ENCODE peak calls at places on chromosomes 7 and 10, in five cellular contexts. S, D, F, K and Z are unnamed samples.

GRCh38 chr10:71965623-71966022 is 1.4 kb downstream of the CHST3 start:
- DNase-seq in F (no peak), K (no peak), S (no peak), D (no peak), Z (no peak)

GRCh38 chr10:102375867-102376266 is 19.6 kb upstream of the NFKB2 start:
- DNase-seq in K (no peak), F (no peak), D (no peak), S (no peak), Z (no peak)

GRCh38 chr10:127948791-127949190 is 41.9 kb downstream of the PTPRE start:
- DNase-seq in K (no peak), F (no peak), S (no peak), D (no peak), Z (peak)

GRCh38 chr7:56537477-56537876 is 421.3 kb upstream of the NUPR2 start:
- DNase-seq in S (no peak), F (no peak), D (no peak), K (no peak), Z (no peak)

GRCh38 chr7:47373871-47374451 is 207.9 kb downstream of the TNS3 start:
- DNase-seq in D (no peak), S (no peak), K (no peak), F (no peak), Z (no peak)

GRCh38 chr7:124208173-124208572 is 175.3 kb upstream of the TMEM229A start:
- DNase-seq in K (no peak), S (no peak), F (no peak), D (no peak), Z (no peak)

GRCh38 chr7:156473476-156474240 is 166.9 kb upstream of the RNF32 start:
- DNase-seq in D (peak), K (peak), S (peak), F (peak), Z (no peak)

GRCh38 chr7:92192326-92192725 is 13.4 kb upstream of the LRRD1 start:
- DNase-seq in K (no peak), F (no peak), S (no peak), D (no peak), Z (no peak)

GRCh38 chr10:103693070-103693811 is 162.1 kb downstream of the SH3PXD2A start:
- DNase-seq in S (no peak), F (no peak), K (peak), D (peak), Z (no peak)

GRCh38 chr7:92834661-92835139 is 1.7 kb downstream of the CDK6 start:
- DNase-seq in S (peak), D (peak), K (peak), F (no peak), Z (peak)

DNA sequence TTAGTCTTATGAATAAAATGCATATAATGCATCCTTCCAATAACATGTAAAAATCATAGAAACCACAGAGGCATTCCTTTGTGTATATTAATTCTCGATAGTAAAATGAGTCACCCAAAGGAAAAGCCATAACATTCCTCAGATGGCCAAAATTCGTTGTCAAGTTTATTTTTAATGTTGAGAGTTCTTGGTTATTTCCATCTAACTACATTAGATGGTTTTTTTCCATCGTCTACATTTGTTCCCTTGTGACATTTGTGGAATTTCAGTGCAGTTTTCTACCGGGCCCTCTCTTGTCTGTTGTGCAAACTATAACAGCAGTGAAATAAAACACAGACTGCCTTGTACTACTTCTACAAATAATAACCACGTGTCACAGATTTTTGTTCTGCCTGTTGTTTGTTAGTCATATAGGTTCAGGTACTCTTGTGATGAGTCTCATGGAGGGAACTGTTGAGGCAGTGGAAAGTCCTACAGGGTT is 54.7 kb upstream of the CCAR1 start:
- DNase-seq in S (no peak), F (peak), D (peak), K (no peak), Z (peak)
- H2AFZ ChIP-seq in S (no peak), F (no peak), D (no peak), K (no peak), Z (peak)

GRCh38 chr7:151687523-151688235 is 168.0 kb upstream of the RHEB start:
- DNase-seq in D (peak), K (peak), F (peak), S (peak), Z (peak)

GRCh38 chr7:151686826-151687225 is 167.1 kb upstream of the RHEB start:
- DNase-seq in F (no peak), D (no peak), S (no peak), K (no peak), Z (no peak)

GRCh38 chr7:151684408-151685175 is 164.9 kb upstream of the RHEB start:
- DNase-seq in S (no peak), K (no peak), D (peak), F (no peak), Z (no peak)

GRCh38 chr7:151688236-151688780 is 168.6 kb upstream of the RHEB start:
- DNase-seq in S (no peak), D (no peak), F (no peak), K (no peak), Z (no peak)

DNA sequence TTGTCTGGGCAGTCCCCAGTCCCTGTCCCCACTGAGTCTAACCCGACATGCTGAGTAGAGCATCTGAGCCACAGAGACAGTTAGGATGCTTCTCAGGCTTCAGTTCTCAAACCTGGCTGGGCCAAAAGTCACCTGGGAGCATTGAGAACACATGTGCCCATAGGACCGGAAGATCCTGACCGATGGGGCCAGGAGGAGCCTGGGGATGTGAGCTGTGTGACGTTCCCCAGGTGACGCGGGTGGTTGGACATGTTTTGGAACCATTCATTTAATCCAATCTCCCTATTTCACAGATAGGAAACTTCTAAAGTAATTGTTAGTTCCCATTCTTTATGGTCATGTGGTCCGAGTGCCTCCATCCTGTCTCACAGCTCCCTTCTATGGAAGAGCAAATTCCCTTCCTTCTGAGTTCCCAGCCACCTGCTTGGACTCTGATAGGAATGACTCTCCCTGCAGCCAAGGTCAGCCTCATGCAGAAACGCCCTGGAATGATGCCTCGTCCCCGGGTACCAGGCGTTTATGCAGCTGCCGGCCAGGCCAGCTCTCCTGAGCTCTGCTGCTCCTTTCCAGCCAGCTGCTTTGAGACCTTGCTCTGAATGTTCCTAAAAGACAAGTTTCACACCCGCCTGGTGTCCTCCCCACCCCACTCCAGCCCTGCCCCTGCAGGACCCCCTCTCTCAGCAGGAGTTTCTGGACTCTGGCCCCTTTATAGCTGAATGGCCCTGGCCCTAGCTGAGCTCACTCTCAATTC is 166.5 kb upstream of the RHEB start:
- DNase-seq in S (no peak), D (no peak), F (no peak), K (no peak), Z (no peak)
- H2AFZ ChIP-seq in S (no peak), D (no peak), F (no peak), K (no peak), Z (no peak)

DNA sequence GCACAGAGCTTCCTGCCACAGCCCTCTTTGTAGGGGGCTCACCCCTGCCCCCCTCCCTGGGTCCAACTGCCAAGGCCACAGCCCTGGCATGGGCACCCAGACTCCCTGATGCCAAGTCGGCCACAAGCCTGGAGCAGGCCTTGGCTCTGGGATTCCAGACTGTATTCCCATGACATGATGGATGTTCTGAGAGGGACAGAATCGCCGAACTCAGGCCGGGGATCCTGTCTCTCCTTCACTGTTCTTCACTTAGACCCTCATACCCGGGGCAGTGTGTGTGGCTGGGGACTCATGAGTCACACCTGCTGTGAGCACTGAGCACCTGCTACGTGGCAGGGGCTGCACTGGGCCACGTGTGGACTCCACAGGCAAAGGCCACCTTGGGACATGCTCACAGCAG is 7.9 kb downstream of the CALML5 start:
- DNase-seq in K (no peak), D (no peak), S (no peak), F (no peak), Z (no peak)
- H2AFZ ChIP-seq in K (no peak), D (no peak), S (no peak), F (no peak), Z (no peak)

DNA sequence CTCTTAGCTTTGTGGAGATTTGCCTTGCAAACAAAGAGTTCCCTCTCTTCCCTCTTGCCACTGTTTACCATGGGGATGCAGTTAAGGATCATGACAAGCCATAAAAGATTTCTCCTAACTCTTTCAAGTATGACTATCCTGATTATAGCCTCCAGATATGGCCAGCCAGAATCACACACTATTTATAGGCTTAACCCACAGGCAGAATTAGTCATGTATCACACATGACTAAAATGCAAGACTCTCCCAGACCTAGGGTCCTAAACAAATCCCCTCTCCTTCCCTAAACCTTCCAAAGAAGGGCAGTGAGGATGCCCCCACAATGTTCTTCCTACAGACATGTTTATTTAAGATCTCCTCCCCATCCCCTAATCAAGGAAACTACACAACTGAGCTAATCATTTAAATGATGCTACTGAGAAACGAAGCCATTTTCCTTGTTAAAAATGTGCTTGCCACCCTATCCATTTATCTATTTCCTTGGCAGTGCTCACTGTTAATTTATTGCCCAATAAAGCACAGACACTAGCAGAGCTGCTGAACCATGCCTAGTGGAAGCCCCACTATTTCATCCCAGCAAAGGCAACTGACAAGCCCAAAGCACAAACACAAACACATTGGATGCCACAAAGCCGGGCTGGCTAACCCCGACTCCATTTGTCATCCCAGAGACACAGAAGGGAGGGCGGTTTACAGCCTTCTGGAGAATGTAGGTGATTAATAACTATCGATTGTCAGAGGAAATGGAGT is 363.4 kb downstream of the KCNMA1 start:
- DNase-seq in K (peak), F (peak), S (no peak), D (peak), Z (peak)
- H2AFZ ChIP-seq in K (no peak), F (no peak), S (no peak), D (no peak), Z (no peak)

DNA sequence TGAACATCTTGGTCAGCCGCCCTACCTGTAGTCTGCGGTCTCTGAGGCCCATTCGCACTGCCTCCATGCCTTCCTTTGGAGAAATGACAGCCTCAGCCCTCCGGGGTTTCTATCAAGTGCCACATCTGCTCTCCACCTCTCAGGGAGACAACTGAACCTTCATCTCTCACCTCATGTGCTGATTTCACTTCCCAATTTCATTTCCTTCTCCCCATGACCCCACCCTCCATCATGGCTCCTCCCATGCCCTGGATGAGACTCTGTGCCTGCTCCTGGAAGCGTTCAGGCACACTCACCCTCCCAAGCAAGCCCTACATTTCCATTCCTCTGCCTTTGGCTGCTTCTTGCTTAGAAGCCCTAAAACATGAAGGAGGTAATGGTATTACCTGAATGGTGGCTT is 7.8 kb upstream of the SCD start:
- DNase-seq in S (no peak), K (no peak), D (no peak), F (no peak), Z (no peak)
- H2AFZ ChIP-seq in S (no peak), K (no peak), D (no peak), F (no peak), Z (peak)

GRCh38 chr10:86979977-86980448 is 11.7 kb downstream of the ADIRF start:
- DNase-seq in F (peak), S (no peak), K (no peak), D (peak), Z (no peak)
- H2AFZ ChIP-seq in F (no peak), S (no peak), K (no peak), D (no peak), Z (no peak)

GRCh38 chr7:145431834-145432233 is 596.0 kb upstream of the TPK1 start:
- DNase-seq in D (no peak), S (no peak), K (no peak), F (no peak), Z (no peak)
- H2AFZ ChIP-seq in D (no peak), S (no peak), K (no peak), F (no peak), Z (no peak)

GRCh38 chr7:152678133-152678645 is 2.2 kb upstream of the XRCC2 start:
- DNase-seq in K (no peak), S (no peak), D (no peak), F (no peak), Z (no peak)

DNA sequence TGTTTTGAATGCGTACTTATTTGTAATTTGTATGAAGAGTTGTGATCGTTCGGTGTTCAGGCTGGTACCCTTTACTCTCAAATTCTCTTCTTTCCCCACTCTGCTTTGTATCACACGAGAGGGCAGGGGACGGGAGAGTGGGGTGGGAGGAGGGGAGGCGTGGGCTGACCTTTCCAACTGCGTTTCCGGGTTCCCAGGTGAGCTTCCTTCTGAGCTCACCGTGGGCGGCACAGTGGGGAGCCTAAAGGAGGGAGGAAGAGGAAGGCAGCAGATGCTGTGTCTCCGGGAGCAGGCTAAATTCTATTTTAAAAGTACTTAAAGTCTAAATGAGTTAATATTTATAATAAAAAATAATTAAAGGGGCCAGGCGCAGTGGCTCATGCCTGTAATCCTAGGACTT is 7.4 kb upstream of the XRCC2 start:
- DNase-seq in D (no peak), K (no peak), F (no peak), S (no peak), Z (no peak)
- H2AFZ ChIP-seq in D (no peak), K (peak), F (no peak), S (no peak), Z (no peak)

DNA sequence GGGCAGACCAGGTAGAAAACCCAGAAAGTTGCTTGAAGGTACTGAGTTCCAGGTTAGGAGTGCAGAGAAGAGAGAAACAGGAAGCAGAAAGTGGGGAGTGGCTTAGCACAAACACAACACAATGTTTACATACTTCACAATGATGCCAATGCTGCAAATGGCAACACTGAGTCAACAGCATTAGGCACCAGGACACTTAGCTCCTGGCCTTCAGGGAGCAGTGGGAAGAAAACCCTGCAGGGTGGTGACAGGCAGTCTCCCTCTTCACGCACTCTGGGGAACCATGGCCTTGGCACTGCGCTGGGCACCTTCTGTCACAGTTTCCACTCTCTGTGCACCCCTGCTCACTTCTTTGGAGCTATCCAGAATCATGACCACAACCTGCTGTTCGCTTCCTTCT is 7.3 kb downstream of the ICA1 start:
- DNase-seq in F (no peak), K (no peak), D (peak), S (no peak), Z (no peak)
- H2AFZ ChIP-seq in F (no peak), K (no peak), D (no peak), S (no peak), Z (no peak)

DNA sequence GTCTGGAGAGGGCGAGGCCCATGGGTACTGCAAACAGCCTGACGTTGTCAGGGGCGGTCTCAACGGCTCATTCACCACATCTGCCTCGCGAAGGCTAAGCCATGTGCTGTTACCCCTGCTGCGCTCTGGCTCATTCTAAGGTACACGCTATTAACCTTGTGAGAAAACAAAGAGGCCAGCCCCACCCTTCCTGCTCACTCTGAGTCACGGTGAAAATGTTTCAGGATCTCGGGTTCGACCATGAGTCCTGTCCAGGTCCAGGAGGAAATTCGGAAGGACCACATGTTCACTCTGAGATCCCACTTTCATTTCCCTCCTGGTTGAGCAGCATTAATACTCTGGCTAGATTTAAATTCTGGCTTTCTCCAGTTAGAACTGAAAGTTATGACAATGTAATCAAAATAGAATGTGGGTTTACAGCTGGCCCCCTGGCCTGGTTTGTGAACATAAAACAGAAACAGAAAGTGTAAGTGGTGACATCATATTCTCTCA is 55.2 kb downstream of the EGFR start:
- DNase-seq in F (peak), K (no peak), D (peak), S (no peak), Z (peak)
- H2AFZ ChIP-seq in F (no peak), K (no peak), D (no peak), S (no peak), Z (no peak)